ENCODE peak calls at places on chromosomes 5 and 9, in nine cellular contexts. S is hepatic stellate cell; R is activated CD8-positive, alpha-beta memory T cell treated with anti-CD3 and anti-CD28 coated beads, Interleukin-2, amount 10 ng/mL, durations not matched to agents 7 days and 5 days; B is fibroblast of the aortic adventitia; Y is posterior vena cava; A is brain microvascular endothelial cell; C is H1; D is activated CD4-positive, alpha-beta T cell treated with anti-CD3 and anti-CD28 coated beads, Interleukin-2, amount 50 U/mL, for 1 hour; K is mesenchymal stem cell. G is an unnamed sample.

GRCh38 chr9:12813960-12814876 is 39.4 kb downstream of the LURAP1L start:
- DNase-seq in S (peak; percentile 67), R (no peak), B (peak; percentile 100), Y (peak; percentile 85), A (peak; percentile 99), C (no peak), D (no peak), K (peak; percentile 99), G (no peak)

GRCh38 chr5:181159286-181160143 is 12.1 kb downstream of the OR2V2 start:
- DNase-seq in S (peak; percentile 87), R (peak; percentile 95), B (peak; percentile 77), Y (peak; percentile 94), A (peak; percentile 80), C (peak; percentile 74), D (peak; percentile 95), K (peak; percentile 79), G (peak; percentile 72)

GRCh38 chr9:81242866-81243265 is 446.5 kb downstream of the TLE1 start:
- DNase-seq in S (no peak), R (no peak), B (no peak), Y (no peak), A (no peak), C (no peak), D (no peak), K (no peak), G (no peak)

GRCh38 chr5:135208555-135209494 is 174.8 kb upstream of the PITX1 start:
- DNase-seq in S (peak; percentile 89), R (peak; percentile 36), B (peak; percentile 98), Y (peak; percentile 89), A (peak; percentile 92), C (no peak), D (no peak), K (peak; percentile 96), G (no peak)

GRCh38 chr9:125296843-125297372 is 35.3 kb downstream of the GAPVD1 start:
- DNase-seq in S (no peak), R (no peak), B (no peak), Y (no peak), A (no peak), C (no peak), D (no peak), K (no peak), G (peak; percentile 43)

GRCh38 chr5:176844706-176845391 is 34.5 kb downstream of the UNC5A start:
- DNase-seq in S (peak; percentile 64), R (no peak), B (no peak), Y (no peak), A (peak; percentile 14), C (no peak), D (no peak), K (no peak), G (no peak)

GRCh38 chr9:450057-450456 is 235.4 kb downstream of the DOCK8 start:
- DNase-seq in S (no peak), R (no peak), B (no peak), Y (no peak), A (no peak), C (no peak), D (no peak), K (no peak), G (no peak)

GRCh38 chr5:179486596-179487051 is 63.7 kb upstream of the RUFY1 start:
- DNase-seq in S (no peak), R (no peak), B (no peak), Y (no peak), A (peak; percentile 57), C (no peak), D (no peak), K (peak; percentile 72), G (peak; percentile 46)

GRCh38 chr9:120265791-120266190 is 314.2 kb downstream of the CDK5RAP2 start:
- DNase-seq in S (no peak), R (no peak), B (peak; percentile 4), Y (no peak), A (no peak), C (no peak), D (no peak), K (no peak), G (no peak)

GRCh38 chr5:135244620-135245021 is 154.4 kb downstream of the MACROH2A1 start:
- DNase-seq in S (no peak), R (peak; percentile 19), B (no peak), Y (peak; percentile 55), A (no peak), C (no peak), D (no peak), K (no peak), G (no peak)

GRCh38 chr9:132670359-132670815 is at the start of gene GTF3C4:
- DNase-seq in S (peak; percentile 81), R (peak; percentile 87), B (peak; percentile 75), Y (peak; percentile 95), A (no peak), C (no peak), D (peak; percentile 84), K (peak; percentile 63), G (no peak)

GRCh38 chr5:146447734-146448380 is 724 bp downstream of the TCERG1 start:
- DNase-seq in S (no peak), R (peak; percentile 70), B (peak; percentile 33), Y (no peak), A (peak; percentile 39), C (no peak), D (no peak), K (peak; percentile 49), G (no peak)

GRCh38 chr5:27129926-27130325 is 91.5 kb upstream of the CDH9 start:
- DNase-seq in S (no peak), R (no peak), B (no peak), Y (no peak), A (no peak), C (no peak), D (no peak), K (no peak), G (no peak)

GRCh38 chr9:87713990-87714335 is 12.0 kb upstream of the CTSL start:
- DNase-seq in S (peak; percentile 14), R (no peak), B (no peak), Y (no peak), A (no peak), C (no peak), D (no peak), K (no peak), G (no peak)

GRCh38 chr5:57863661-57864060 is 381.1 kb upstream of the ACTBL2 start:
- DNase-seq in S (peak; percentile 38), R (no peak), B (peak; percentile 37), Y (no peak), A (no peak), C (no peak), D (no peak), K (peak; percentile 57), G (no peak)

GRCh38 chr9:136963341-136963740 is 11.3 kb downstream of the LCN12 start:
- DNase-seq in S (no peak), R (no peak), B (no peak), Y (no peak), A (no peak), C (no peak), D (no peak), K (no peak), G (no peak)

GRCh38 chr9:27675354-27675753 is 102.1 kb upstream of the C9orf72 start:
- DNase-seq in S (no peak), R (no peak), B (no peak), Y (no peak), A (no peak), C (no peak), D (no peak), K (no peak), G (no peak)

GRCh38 chr9:22469928-22470544 is 23.4 kb downstream of the DMRTA1 start:
- DNase-seq in S (no peak), R (no peak), B (peak; percentile 48), Y (no peak), A (peak; percentile 36), C (no peak), D (no peak), K (peak; percentile 41), G (no peak)

GRCh38 chr5:74257645-74258328 is 382.7 kb downstream of the ENC1 start:
- DNase-seq in S (no peak), R (no peak), B (peak; percentile 90), Y (peak; percentile 94), A (no peak), C (no peak), D (no peak), K (peak; percentile 78), G (no peak)

GRCh38 chr9:32545884-32546283 is 6.2 kb upstream of the SMIM27 start:
- DNase-seq in S (no peak), R (no peak), B (no peak), Y (no peak), A (no peak), C (no peak), D (no peak), K (no peak), G (no peak)

GRCh38 chr5:167524941-167525485 is 766.4 kb upstream of the WWC1 start:
- DNase-seq in S (no peak), R (no peak), B (no peak), Y (no peak), A (no peak), C (no peak), D (no peak), K (peak; percentile 9), G (no peak)

GRCh38 chr9:124693403-124693802 is 77.7 kb downstream of the NR6A1 start:
- DNase-seq in S (no peak), R (no peak), B (no peak), Y (no peak), A (no peak), C (no peak), D (no peak), K (no peak), G (no peak)

G was measured in NCI-H187 treated with DMSO at 0.1 percent for 48 hours.